ENCODE peak calls at places on chromosomes 16 and 17, in five cellular contexts. T is IMR-90, O is H9, I is neuronal stem cell, K is H1. U is an unnamed sample.

GRCh38 chr17:15648384-15648783 is 28.9 kb upstream of the FBXW10B start:
- DNase-seq in I (no peak), T (no peak), O (no peak), K (no peak), U (peak)

GRCh38 chr17:48162946-48163506 is 55.5 kb downstream of the SNX11 start:
- DNase-seq in O (no peak), I (no peak), K (no peak), T (no peak), U (no peak)

GRCh38 chr17:73968680-73969079 is 234.8 kb upstream of the RPL38 start:
- DNase-seq in K (no peak), I (no peak), O (no peak), T (no peak), U (no peak)

GRCh38 chr17:50953831-50954601 is 87.9 kb upstream of the TOB1 start:
- DNase-seq in O (peak), I (no peak), T (peak), K (no peak), U (peak)

GRCh38 chr17:18026408-18026776 is 12.6 kb downstream of the ATPAF2 start:
- DNase-seq in I (no peak), K (no peak), O (no peak), T (peak), U (peak)

GRCh38 chr16:2954228-2954627 is 9.8 kb upstream of the KREMEN2 start:
- DNase-seq in I (no peak), T (no peak), O (peak), K (no peak), U (no peak)

GRCh38 chr17:60293580-60294335 is 98.2 kb downstream of the USP32 start:
- DNase-seq in K (no peak), I (no peak), T (no peak), O (no peak), U (no peak)

GRCh38 chr17:28946239-28946638 is 5.1 kb downstream of the PHF12 start:
- DNase-seq in O (no peak), T (peak), I (no peak), K (no peak), U (no peak)

GRCh38 chr16:30349695-30350094 is 5.4 kb downstream of the CD2BP2 start:
- DNase-seq in O (no peak), I (no peak), K (no peak), T (no peak), U (no peak)

GRCh38 chr17:49514374-49514738 is 19.3 kb downstream of the NGFR start:
- DNase-seq in T (no peak), K (peak), I (no peak), O (peak), U (no peak)

DNA sequence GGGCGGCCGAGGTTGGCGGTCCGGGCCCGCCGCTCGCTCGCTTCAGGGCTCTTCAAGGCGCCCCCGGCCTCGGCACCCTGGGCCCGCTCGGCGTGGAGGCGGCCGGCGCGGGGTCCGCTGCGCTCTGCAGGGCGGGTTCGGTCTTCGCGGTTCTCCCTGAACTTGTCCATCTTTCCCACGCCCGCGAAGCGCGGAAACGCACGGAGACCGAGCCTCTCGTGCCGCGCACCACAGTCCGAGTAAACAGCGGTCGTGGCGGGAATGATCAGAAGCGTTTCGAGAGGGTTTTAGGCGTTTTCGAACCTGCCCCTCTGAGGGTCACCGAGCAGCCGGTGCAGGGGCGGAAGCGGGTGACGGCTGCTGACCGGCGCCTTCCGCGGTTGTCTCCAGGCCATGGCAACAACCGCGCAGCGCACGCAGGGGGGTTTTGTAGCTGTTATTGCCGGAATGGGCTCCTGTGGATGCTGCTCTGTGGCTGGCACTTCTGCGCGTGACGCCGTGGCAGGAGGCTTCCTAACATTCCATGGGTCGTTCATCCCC is 414 bp downstream of the NARF start:
- DNase-seq in O (no peak), T (peak), I (no peak), K (no peak), U (no peak)
- H3K18ac ChIP-seq in O (no peak), T (no peak), I (peak), K (no peak), U (peak)

DNA sequence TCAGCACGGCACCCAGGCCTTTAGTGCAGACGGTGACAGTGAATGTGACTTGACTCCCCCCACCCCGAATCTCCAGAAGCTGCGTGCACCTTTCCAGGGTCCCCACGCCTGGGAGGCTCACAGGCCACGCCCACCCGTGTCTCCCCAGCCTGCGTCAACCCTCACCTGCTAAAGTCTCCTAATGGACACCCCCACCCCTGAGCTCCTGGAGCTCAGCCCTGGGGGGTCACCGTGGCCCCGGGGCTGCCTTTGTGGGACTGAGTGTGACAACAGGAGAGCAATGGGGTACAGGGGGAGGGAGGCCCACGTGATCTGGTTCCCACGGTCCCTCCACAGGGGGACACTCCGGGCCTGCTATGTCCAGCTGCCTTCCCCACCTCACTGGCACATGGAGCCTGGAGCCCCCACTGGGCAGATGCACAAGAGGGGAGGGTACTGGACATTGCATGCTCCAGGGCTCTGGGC is 7.4 kb upstream of the FASN start:
- DNase-seq in K (peak), T (no peak), O (no peak), I (no peak), U (no peak)
- H3K18ac ChIP-seq in K (no peak), T (no peak), O (no peak), I (peak), U (peak)

GRCh38 chr16:19173649-19174383 is 5.8 kb downstream of the SYT17 start:
- DNase-seq in I (no peak), T (no peak), O (no peak), K (no peak), U (no peak)

GRCh38 chr16:19174478-19174877 is 6.4 kb downstream of the SYT17 start:
- DNase-seq in K (no peak), O (no peak), T (no peak), I (no peak), U (no peak)

GRCh38 chr16:19179890-19180490 is 11.9 kb downstream of the SYT17 start:
- DNase-seq in T (peak), I (peak), K (peak), O (peak), U (peak)

GRCh38 chr16:19175492-19176262 is 7.6 kb downstream of the SYT17 start:
- DNase-seq in K (no peak), I (no peak), O (no peak), T (no peak), U (peak)

GRCh38 chr16:19177111-19177747 is 9.2 kb downstream of the SYT17 start:
- DNase-seq in I (no peak), O (no peak), K (no peak), T (no peak), U (no peak)
- H3K18ac ChIP-seq in I (no peak), O (no peak), K (no peak), T (no peak), U (no peak)

DNA sequence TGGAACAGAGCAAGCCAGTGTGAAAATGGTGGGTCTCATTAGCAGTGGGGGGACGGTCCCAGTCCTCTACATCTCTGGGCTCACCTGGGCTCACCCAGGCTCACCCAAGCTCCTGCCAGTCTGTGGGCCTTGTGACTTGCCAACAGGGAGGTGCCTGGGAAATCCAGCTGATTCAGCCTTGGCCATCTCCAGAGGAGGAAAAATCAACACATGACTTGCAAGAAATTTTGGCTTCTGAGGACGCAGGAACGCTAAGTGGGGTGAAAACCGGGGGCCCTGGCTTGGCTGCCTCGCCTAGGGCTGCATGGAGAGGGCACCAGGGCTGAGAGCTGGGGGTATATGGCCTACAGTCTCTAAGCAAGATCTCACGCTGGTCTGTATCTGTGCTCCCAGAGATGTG is 47.7 kb downstream of the VAC14 start:
- DNase-seq in K (no peak), I (no peak), T (no peak), O (no peak), U (no peak)
- H3K18ac ChIP-seq in K (no peak), I (no peak), T (no peak), O (no peak), U (no peak)